ENCODE peak calls at places on chromosomes 6 and 20, in eight cellular contexts. U, A, Q, K, C, V, W and L are unnamed samples.

GRCh38 chr6:158737710-158738615 is 81.2 kb downstream of the EZR start:
- DNase-seq in Q (no peak), A (peak; percentile 66), W (no peak), V (peak; percentile 16), C (no peak), K (no peak), U (peak; percentile 80), L (no peak)

GRCh38 chr6:143555071-143555492 is 43.6 kb upstream of the FUCA2 start:
- DNase-seq in Q (no peak), W (no peak), V (no peak), U (no peak), C (no peak), A (no peak), K (no peak), L (no peak)

GRCh38 chr6:4280031-4280430 is 144.7 kb upstream of the ECI2 start:
- DNase-seq in U (no peak), W (no peak), Q (no peak), V (no peak), A (no peak), K (no peak), C (no peak), L (no peak)

GRCh38 chr6:148501178-148501590 is 158.5 kb downstream of the SASH1 start:
- DNase-seq in V (peak; percentile 85), A (peak; percentile 87), C (no peak), U (peak; percentile 100), K (no peak), W (peak; percentile 82), Q (no peak), L (no peak)

GRCh38 chr6:16055852-16056251 is 73.0 kb upstream of the MYLIP start:
- DNase-seq in W (no peak), U (no peak), Q (no peak), A (no peak), C (no peak), K (no peak), V (no peak), L (no peak)

GRCh38 chr6:134282816-134283215 is 35.1 kb downstream of the SGK1 start:
- DNase-seq in C (no peak), K (no peak), V (no peak), Q (no peak), A (no peak), W (no peak), U (peak; percentile 12), L (no peak)

GRCh38 chr6:134176283-134176975 is 124.0 kb upstream of the SLC2A12 start:
- DNase-seq in K (no peak), Q (no peak), C (no peak), W (peak; percentile 70), U (peak; percentile 18), A (peak; percentile 72), V (no peak), L (no peak)

GRCh38 chr20:1928782-1929181 is 33.6 kb downstream of the SIRPA start:
- DNase-seq in A (no peak), W (no peak), V (no peak), C (no peak), Q (no peak), K (no peak), U (no peak), L (no peak)

GRCh38 chr20:8670207-8670899 is 398.5 kb upstream of the PLCB4 start:
- DNase-seq in A (no peak), C (no peak), U (no peak), W (no peak), V (no peak), Q (no peak), K (no peak), L (no peak)